ENCODE peak calls at places on chromosome 3, in seven cellular contexts. L, A, Z, E, J, U and D are unnamed samples.

GRCh38 chr3:114319453-114319852 is 25.6 kb downstream of the TIGIT start:
- DNase-seq in L (no peak), A (peak; percentile 95), Z (no peak), E (no peak), J (no peak), U (no peak), D (no peak)

GRCh38 chr3:50549226-50549625 is 18.3 kb downstream of the C3orf18 start:
- DNase-seq in L (no peak), A (no peak), Z (no peak), E (no peak), J (no peak), U (no peak), D (no peak)

GRCh38 chr3:195888981-195889842 is 19.1 kb downstream of the TNK2 start:
- DNase-seq in L (no peak), A (no peak), Z (no peak), E (no peak), J (no peak), U (no peak), D (no peak)

GRCh38 chr3:195900426-195901355 is 7.7 kb downstream of the TNK2 start:
- DNase-seq in L (no peak), A (peak; percentile 54), Z (no peak), E (peak; percentile 83), J (peak; percentile 74), U (no peak), D (peak; percentile 75)

GRCh38 chr3:148975277-148975676 is 16.1 kb upstream of the GYG1 start:
- DNase-seq in L (no peak), A (no peak), Z (no peak), E (peak; percentile 68), J (no peak), U (no peak), D (no peak)

GRCh38 chr3:143014921-143015320 is 13.6 kb downstream of the U2SURP start:
- DNase-seq in L (no peak), A (no peak), Z (no peak), E (no peak), J (no peak), U (no peak), D (no peak)

GRCh38 chr3:183493296-183494045 is 62.0 kb downstream of the KLHL6 start:
- DNase-seq in L (no peak), A (no peak), Z (no peak), E (no peak), J (no peak), U (no peak), D (no peak)

GRCh38 chr3:12046406-12046805 is 42.2 kb downstream of the SYN2 start:
- DNase-seq in L (no peak), A (no peak), Z (no peak), E (no peak), J (no peak), U (no peak), D (no peak)

GRCh38 chr3:83514130-83514914 is 1444.5 kb upstream of the CADM2 start:
- DNase-seq in L (no peak), A (no peak), Z (no peak), E (no peak), J (no peak), U (no peak), D (no peak)

GRCh38 chr3:29503969-29504368 is 223.1 kb downstream of the RBMS3 start:
- DNase-seq in L (no peak), A (peak; percentile 14), Z (no peak), E (peak; percentile 16), J (no peak), U (peak; percentile 32), D (no peak)

GRCh38 chr3:144677118-144677517 is 705.5 kb downstream of the DIPK2A start:
- DNase-seq in L (no peak), A (peak; percentile 5), Z (no peak), E (no peak), J (no peak), U (no peak), D (no peak)